ENCODE peak calls at places on chromosomes 3 and 15, in four cellular contexts. One of them, this sample, is unnamed. For H3K9me3, the result is how much of the 10 kb centered on the place peaks cover.

GRCh38 chr15:81038975-81039607 is 38.4 kb downstream of the TLNRD1 start:
- DNase-seq in lung: no peak
- DNase-seq in right lobe of liver: peak
- DNase-seq in upper lobe of left lung: no peak
- DNase-seq in this sample: no peak

GRCh38 chr3:69499899-69500316 is 114.0 kb upstream of the FRMD4B start:
- DNase-seq in right lobe of liver: peak
- DNase-seq in upper lobe of left lung: peak
- DNase-seq in lung: peak
- DNase-seq in this sample: no peak

GRCh38 chr15:62495670-62496328 is 330.7 kb upstream of the C2CD4B start:
- DNase-seq in upper lobe of left lung: no peak
- DNase-seq in right lobe of liver: no peak
- DNase-seq in lung: no peak
- DNase-seq in this sample: no peak

GRCh38 chr3:13149331-13150203 is 76.3 kb upstream of the IQSEC1 start:
- DNase-seq in lung: no peak
- DNase-seq in right lobe of liver: peak
- DNase-seq in upper lobe of left lung: no peak
- DNase-seq in this sample: peak

GRCh38 chr15:82043726-82044372 is 2.0 kb downstream of the MEX3B start:
- DNase-seq in right lobe of liver: no peak
- DNase-seq in upper lobe of left lung: peak
- DNase-seq in lung: no peak
- DNase-seq in this sample: peak

GRCh38 chr3:138219255-138219654 is 32.2 kb downstream of the ARMC8 start:
- DNase-seq in right lobe of liver: no peak
- DNase-seq in upper lobe of left lung: no peak
- DNase-seq in lung: no peak
- DNase-seq in this sample: no peak

GRCh38 chr3:106745344-106746168 is 631.7 kb upstream of the CCDC54 start:
- DNase-seq in upper lobe of left lung: no peak
- DNase-seq in right lobe of liver: no peak
- DNase-seq in lung: no peak
- DNase-seq in this sample: no peak

GRCh38 chr3:152197451-152197850 is 71.3 kb upstream of the MBNL1 start:
- DNase-seq in lung: no peak
- DNase-seq in right lobe of liver: no peak
- DNase-seq in upper lobe of left lung: no peak
- DNase-seq in this sample: no peak

GRCh38 chr3:150538324-150539208 is 7.7 kb downstream of the SERP1 start:
- DNase-seq in upper lobe of left lung: no peak
- DNase-seq in right lobe of liver: no peak
- DNase-seq in lung: peak
- DNase-seq in this sample: peak

GRCh38 chr3:39558775-39559306 is 91.4 kb downstream of the MOBP start:
- DNase-seq in right lobe of liver: no peak
- DNase-seq in lung: no peak
- DNase-seq in upper lobe of left lung: no peak
- DNase-seq in this sample: no peak

GRCh38 chr3:33030802-33031201 is 66.1 kb downstream of the GLB1 start:
- DNase-seq in lung: no peak
- DNase-seq in upper lobe of left lung: no peak
- DNase-seq in right lobe of liver: no peak
- DNase-seq in this sample: peak

GRCh38 chr3:9826815-9827574 is 16.8 kb downstream of the RPUSD3 start:
- DNase-seq in upper lobe of left lung: no peak
- DNase-seq in lung: no peak
- DNase-seq in right lobe of liver: no peak
- DNase-seq in this sample: no peak

GRCh38 chr3:11818033-11818432 is 28.7 kb downstream of the TAMM41 start:
- DNase-seq in lung: no peak
- DNase-seq in right lobe of liver: no peak
- DNase-seq in upper lobe of left lung: no peak
- DNase-seq in this sample: no peak

GRCh38 chr3:149120051-149120972 is 9.1 kb upstream of the HPS3 start:
- DNase-seq in lung: no peak
- DNase-seq in upper lobe of left lung: no peak
- DNase-seq in right lobe of liver: no peak
- DNase-seq in this sample: peak

GRCh38 chr3:184845819-184846218 is 33.9 kb downstream of the VPS8 start:
- DNase-seq in right lobe of liver: no peak
- DNase-seq in upper lobe of left lung: no peak
- DNase-seq in lung: no peak
- DNase-seq in this sample: no peak

GRCh38 chr3:72155391-72156064 is 370.6 kb upstream of the PROK2 start:
- DNase-seq in right lobe of liver: no peak
- DNase-seq in lung: peak
- DNase-seq in upper lobe of left lung: no peak
- DNase-seq in this sample: no peak

GRCh38 chr15:44193651-44194396 is 1.2 kb downstream of the FRMD5 start:
- DNase-seq in right lobe of liver: no peak
- DNase-seq in upper lobe of left lung: no peak
- DNase-seq in lung: no peak
- DNase-seq in this sample: peak

GRCh38 chr3:11637901-11638668 is 5.6 kb downstream of the VGLL4 start:
- DNase-seq in lung: no peak
- DNase-seq in right lobe of liver: no peak
- DNase-seq in upper lobe of left lung: no peak
- DNase-seq in this sample: no peak

GRCh38 chr3:156677120-156677479 is 2.7 kb downstream of the TIPARP start:
- DNase-seq in right lobe of liver: no peak
- DNase-seq in lung: no peak
- DNase-seq in upper lobe of left lung: no peak
- DNase-seq in this sample: no peak

DNA sequence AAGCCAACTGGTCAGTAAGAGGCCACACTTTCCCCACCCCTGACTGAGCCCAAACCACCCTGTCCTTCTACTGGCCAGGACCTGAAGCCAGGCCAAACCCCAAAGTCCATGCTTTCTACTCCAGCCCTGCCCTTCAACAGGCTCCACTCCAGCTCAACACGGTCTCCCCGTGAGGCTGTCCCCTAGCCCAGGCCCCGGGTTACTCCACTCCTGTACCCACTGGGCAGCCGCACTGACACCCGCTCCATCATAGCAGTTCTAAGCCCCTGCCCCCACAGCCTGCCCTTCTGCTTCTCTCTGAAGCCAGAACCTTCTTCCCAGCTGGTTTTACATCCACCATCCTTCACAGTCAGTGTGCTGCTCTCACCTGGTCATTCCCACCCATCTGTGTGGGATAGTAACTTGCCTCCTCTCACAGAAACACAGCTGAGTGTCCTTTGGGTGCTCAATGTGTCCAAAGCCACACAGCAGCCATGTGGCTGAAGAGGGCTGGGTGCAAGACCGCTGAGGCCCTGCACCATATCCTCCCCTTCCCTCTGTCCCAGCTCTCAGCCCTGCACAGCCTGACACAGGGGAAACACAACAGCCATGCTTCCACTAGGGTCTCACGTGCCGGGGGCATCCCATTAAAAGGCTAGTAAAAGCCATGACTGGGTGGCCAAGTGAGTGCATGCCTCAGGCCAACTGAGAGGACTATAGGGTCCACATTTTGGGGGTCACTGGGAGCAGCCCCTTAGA is 38.1 kb downstream of the TLE3 start:
- DNase-seq in lung: no peak
- DNase-seq in right lobe of liver: no peak
- DNase-seq in upper lobe of left lung: no peak
- DNase-seq in this sample: no peak
- H3K9me3 ChIP-seq in lung: under half
- H3K9me3 ChIP-seq in right lobe of liver: under half
- H3K9me3 ChIP-seq in upper lobe of left lung: under half
- H3K9me3 ChIP-seq in this sample: under half

GRCh38 chr3:89522168-89522567 is 414.7 kb downstream of the EPHA3 start:
- DNase-seq in lung: no peak
- DNase-seq in right lobe of liver: no peak
- DNase-seq in upper lobe of left lung: no peak
- DNase-seq in this sample: no peak
- H3K9me3 ChIP-seq in lung: under half
- H3K9me3 ChIP-seq in right lobe of liver: under half
- H3K9me3 ChIP-seq in upper lobe of left lung: under half
- H3K9me3 ChIP-seq in this sample: under half

DNA sequence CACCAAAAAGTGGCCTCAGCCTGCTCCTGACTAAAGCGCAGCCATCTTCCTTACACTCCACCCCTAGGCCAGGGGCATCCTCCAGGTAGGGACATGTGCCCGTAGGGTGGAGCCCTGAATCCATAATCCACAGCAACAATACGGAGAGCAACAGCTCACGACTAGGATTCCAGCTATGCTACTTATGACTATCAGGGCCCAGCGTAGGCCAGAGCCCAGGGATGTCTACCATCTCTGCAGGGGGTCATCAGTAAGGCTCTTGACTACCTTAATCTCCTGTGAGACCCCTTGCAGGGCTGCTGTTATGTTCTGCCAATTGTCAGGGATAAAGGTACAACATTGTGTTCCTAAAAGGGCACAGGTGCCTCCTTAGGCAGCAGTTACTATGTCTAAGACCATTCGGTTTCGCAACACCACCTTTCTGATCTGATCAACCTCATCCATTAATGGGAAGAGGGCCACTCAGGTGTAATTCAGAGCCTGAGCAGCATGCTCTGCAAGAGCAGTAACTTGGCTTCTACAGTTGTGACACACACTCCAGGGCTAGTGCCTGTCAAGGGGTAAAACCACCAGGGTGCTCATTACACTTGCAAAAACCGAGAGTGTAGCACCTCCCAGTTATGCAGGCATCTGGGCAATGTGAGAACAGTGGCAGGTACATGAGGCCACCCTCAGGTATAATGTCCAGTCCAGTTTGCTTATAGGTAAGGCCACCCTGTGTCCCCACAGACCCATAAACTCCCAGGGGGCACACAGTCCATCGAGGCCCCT is 11.0 kb downstream of the CCRL2 start:
- DNase-seq in right lobe of liver: no peak
- DNase-seq in upper lobe of left lung: no peak
- DNase-seq in lung: no peak
- DNase-seq in this sample: no peak
- H3K9me3 ChIP-seq in right lobe of liver: under half
- H3K9me3 ChIP-seq in upper lobe of left lung: under half
- H3K9me3 ChIP-seq in lung: under half
- H3K9me3 ChIP-seq in this sample: under half

DNA sequence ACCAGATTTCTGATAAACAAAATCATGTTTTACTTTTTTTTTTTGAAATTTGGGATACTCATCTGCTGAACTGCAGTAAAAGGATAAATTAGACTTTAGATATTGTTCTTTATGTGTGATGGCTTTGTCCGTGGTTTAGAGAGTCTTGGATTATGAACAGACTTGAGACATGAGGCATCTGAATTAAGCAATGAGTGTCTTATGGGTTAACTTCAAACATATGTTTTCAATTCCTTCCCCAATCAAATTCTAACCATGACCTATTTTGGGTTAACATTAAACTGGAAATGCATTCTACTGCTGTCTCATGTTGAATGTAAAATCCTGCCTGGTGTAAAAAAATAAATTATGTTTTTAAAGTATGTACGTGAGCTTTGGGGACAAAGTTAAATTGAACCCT is 171.4 kb downstream of the SEMA6D start:
- DNase-seq in lung: no peak
- DNase-seq in upper lobe of left lung: no peak
- DNase-seq in right lobe of liver: no peak
- DNase-seq in this sample: no peak
- H3K9me3 ChIP-seq in lung: under half
- H3K9me3 ChIP-seq in upper lobe of left lung: under half
- H3K9me3 ChIP-seq in right lobe of liver: under half
- H3K9me3 ChIP-seq in this sample: under half

GRCh38 chr15:26894181-26894580 is 27.3 kb downstream of the GABRA5 start:
- DNase-seq in lung: no peak
- DNase-seq in upper lobe of left lung: no peak
- DNase-seq in right lobe of liver: no peak
- DNase-seq in this sample: no peak

GRCh38 chr15:26901036-26901435 is 34.2 kb downstream of the GABRA5 start:
- DNase-seq in right lobe of liver: no peak
- DNase-seq in upper lobe of left lung: no peak
- DNase-seq in lung: no peak
- DNase-seq in this sample: no peak

DNA sequence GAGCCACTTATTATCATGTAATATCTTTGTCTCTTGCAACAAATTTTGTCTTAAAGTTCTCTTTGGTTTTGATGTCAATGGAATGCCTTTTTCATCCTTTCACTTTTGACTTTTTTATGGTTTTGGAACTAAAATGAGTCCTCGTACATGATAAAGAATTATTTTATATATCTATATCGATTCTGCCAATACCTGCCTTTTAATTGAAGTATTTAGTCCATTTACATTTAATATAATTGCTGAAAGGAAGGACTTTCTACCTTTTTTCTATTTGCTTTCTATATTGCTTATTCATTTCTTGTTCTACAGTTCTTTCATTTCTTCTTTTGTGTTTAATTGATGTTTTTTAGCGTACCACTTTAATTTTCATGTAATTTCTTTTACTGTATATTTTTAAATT is 32.8 kb downstream of the GABRA5 start:
- DNase-seq in lung: no peak
- DNase-seq in right lobe of liver: no peak
- DNase-seq in upper lobe of left lung: no peak
- DNase-seq in this sample: no peak
- H3K9me3 ChIP-seq in lung: under half
- H3K9me3 ChIP-seq in right lobe of liver: under half
- H3K9me3 ChIP-seq in upper lobe of left lung: under half
- H3K9me3 ChIP-seq in this sample: under half

GRCh38 chr3:44647771-44648170 is 761 bp upstream of the ZNF35 start:
- DNase-seq in upper lobe of left lung: no peak
- DNase-seq in right lobe of liver: no peak
- DNase-seq in lung: no peak
- DNase-seq in this sample: no peak

GRCh38 chr3:44643024-44643423 is 5.5 kb upstream of the ZNF35 start:
- DNase-seq in upper lobe of left lung: no peak
- DNase-seq in right lobe of liver: no peak
- DNase-seq in lung: no peak
- DNase-seq in this sample: no peak

DNA sequence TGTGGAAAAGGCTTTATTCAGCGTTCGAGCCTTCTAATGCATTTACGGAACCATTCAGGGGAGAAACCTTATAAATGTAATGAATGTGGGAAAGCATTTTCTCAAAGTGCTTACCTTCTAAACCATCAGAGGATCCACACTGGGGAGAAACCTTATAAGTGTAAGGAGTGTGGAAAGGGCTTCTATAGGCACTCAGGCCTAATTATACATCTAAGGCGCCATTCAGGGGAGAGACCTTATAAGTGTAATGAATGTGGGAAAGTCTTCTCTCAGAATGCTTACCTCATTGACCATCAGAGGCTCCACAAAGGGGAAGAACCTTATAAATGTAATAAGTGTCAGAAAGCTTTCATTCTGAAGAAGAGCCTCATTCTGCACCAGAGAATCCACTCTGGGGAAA is 6.2 kb upstream of the ZNF35 start:
- DNase-seq in upper lobe of left lung: no peak
- DNase-seq in right lobe of liver: no peak
- DNase-seq in lung: no peak
- DNase-seq in this sample: no peak
- H3K9me3 ChIP-seq in upper lobe of left lung: half or more
- H3K9me3 ChIP-seq in right lobe of liver: under half
- H3K9me3 ChIP-seq in lung: under half
- H3K9me3 ChIP-seq in this sample: under half

This sample was measured in HAP-1.